ENCODE peak calls at places on chromosomes 3 and 15, in ten cellular contexts. C is NCI-H2081; P is KBM-7; W is HL-60; J is choroid plexus epithelial cell; Q is renal cortical epithelial cell; R is progenitor cell of endocrine pancreas; D is activated naive CD4-positive, alpha-beta T cell; B is retina; Y is endodermal cell. X is an unnamed sample.

GRCh38 chr3:172476339-172476738 is 28.1 kb upstream of the GHSR start:
- DNase-seq in Q (no peak), J (no peak), P (peak), Y (peak), R (no peak), W (peak), B (no peak), C (no peak), D (no peak), X (no peak)

GRCh38 chr15:94322141-94322540 is 90.8 kb downstream of the MCTP2 start:
- DNase-seq in Q (peak), Y (no peak), D (no peak), B (no peak), W (no peak), J (peak), C (no peak), P (peak), R (no peak), X (no peak)

GRCh38 chr15:44468713-44469385 is 41.4 kb downstream of the CTDSPL2 start:
- DNase-seq in Y (no peak), C (no peak), W (peak), D (no peak), J (peak), B (no peak), P (no peak), Q (peak), R (no peak), X (no peak)

GRCh38 chr3:64098686-64099085 is 75.4 kb upstream of the PSMD6 start:
- DNase-seq in W (no peak), R (no peak), B (no peak), Y (no peak), Q (no peak), P (no peak), J (no peak), C (no peak), D (no peak), X (no peak)

GRCh38 chr3:129007792-129008191 is 6.7 kb downstream of the EFCC1 start:
- DNase-seq in Y (no peak), R (no peak), Q (no peak), B (no peak), C (no peak), P (no peak), J (no peak), W (no peak), D (no peak), X (no peak)

GRCh38 chr15:36831125-36831914 is 251.9 kb downstream of the CDIN1 start:
- DNase-seq in D (no peak), J (peak), B (no peak), Q (peak), P (no peak), Y (no peak), C (no peak), R (no peak), W (no peak), X (no peak)

GRCh38 chr3:194204036-194204792 is 68.3 kb downstream of the HES1 start:
- DNase-seq in Q (no peak), Y (peak), W (no peak), R (peak), P (no peak), D (no peak), C (peak), B (peak), J (no peak), X (no peak)

GRCh38 chr3:65422154-65422553 is 616.6 kb downstream of the MAGI1 start:
- DNase-seq in B (no peak), C (no peak), Q (no peak), D (no peak), Y (no peak), P (no peak), W (no peak), R (no peak), J (no peak), X (no peak)

GRCh38 chr15:63191895-63192603 is 2.6 kb downstream of the RAB8B start:
- DNase-seq in Y (no peak), P (peak), R (no peak), W (peak), D (peak), Q (no peak), J (peak), B (no peak), C (no peak), X (no peak)

GRCh38 chr15:40957041-40957555 is 3.8 kb downstream of the CHAC1 start:
- DNase-seq in C (no peak), B (no peak), Y (no peak), D (no peak), Q (no peak), J (no peak), R (no peak), P (no peak), W (no peak), X (no peak)

GRCh38 chr3:132966374-132966773 is 71.8 kb upstream of the TMEM108 start:
- DNase-seq in J (no peak), Q (no peak), R (no peak), W (no peak), B (no peak), C (no peak), P (no peak), Y (no peak), D (no peak), X (no peak)

GRCh38 chr15:71465109-71465508 is 345.2 kb upstream of the NR2E3 start:
- DNase-seq in Y (no peak), D (no peak), J (no peak), W (no peak), B (no peak), R (no peak), P (no peak), C (no peak), Q (peak), X (no peak)

GRCh38 chr3:46298871-46299607 is 54.9 kb upstream of the CCR2 start:
- DNase-seq in C (no peak), J (no peak), Q (no peak), B (no peak), Y (no peak), W (no peak), D (no peak), R (no peak), P (no peak), X (no peak)

GRCh38 chr15:70466895-70467529 is 296.3 kb downstream of the UACA start:
- DNase-seq in R (peak), B (peak), W (peak), Q (peak), Y (peak), C (peak), J (peak), P (peak), D (peak), X (peak)

GRCh38 chr3:138188013-138188352 is 882 bp downstream of the ARMC8 start:
- DNase-seq in R (no peak), J (peak), C (no peak), Y (no peak), B (no peak), D (no peak), Q (peak), W (no peak), P (peak), X (no peak)

GRCh38 chr3:99324854-99325253 is 313.5 kb upstream of the COL8A1 start:
- DNase-seq in B (no peak), C (no peak), W (no peak), Y (no peak), P (no peak), J (no peak), D (no peak), R (no peak), Q (no peak), X (no peak)

GRCh38 chr15:84648539-84648938 is 5.5 kb downstream of the WDR73 start:
- DNase-seq in R (no peak), W (peak), B (no peak), Y (no peak), C (no peak), P (no peak), J (no peak), Q (no peak), D (no peak), X (no peak)

GRCh38 chr15:45164914-45165313 is 22.9 kb downstream of the SHF start:
- DNase-seq in C (no peak), W (no peak), Y (no peak), J (no peak), P (no peak), Q (no peak), D (no peak), R (no peak), B (no peak), X (no peak)

GRCh38 chr15:100863406-100864198 is 16.0 kb upstream of the ALDH1A3 start:
- DNase-seq in R (no peak), W (no peak), D (no peak), B (no peak), J (no peak), Y (peak), P (no peak), C (no peak), Q (no peak), X (no peak)

GRCh38 chr15:29822100-29822684 is at the start of gene TJP1:
- DNase-seq in Y (peak), B (peak), C (peak), D (no peak), W (no peak), J (peak), R (peak), Q (no peak), P (no peak), X (peak)